ENCODE peak calls at places on chromosomes 5 and 9, in four cellular contexts. F is suprapubic skin, Z is HFF-Myc, I is upper lobe of left lung. G is an unnamed sample.
A peak's percentile ranks its signal among the peaks of the same experiment; 100 is the strongest.

GRCh38 chr9:133160742-133161541 is 2.8 kb downstream of the GBGT1 start:
- DNase-seq in F (no peak), Z (peak; percentile 89), I (peak; percentile 84), G (no peak)

GRCh38 chr9:93458702-93459101 is 5.3 kb upstream of the FAM120AOS start:
- DNase-seq in F (no peak), Z (no peak), I (no peak), G (no peak)

GRCh38 chr5:38845555-38846378 is at the start of gene OSMR:
- DNase-seq in F (peak; percentile 97), Z (peak; percentile 63), I (peak; percentile 92), G (peak; percentile 96)

GRCh38 chr9:69121155-69122085 is 52.7 kb upstream of the TJP2 start:
- DNase-seq in F (peak; percentile 82), Z (no peak), I (peak; percentile 67), G (no peak)

GRCh38 chr5:173781826-173782670 is 106.1 kb upstream of the CPEB4 start:
- DNase-seq in F (peak; percentile 84), Z (peak; percentile 77), I (peak; percentile 86), G (peak; percentile 37)

GRCh38 chr9:13088734-13089427 is 190.6 kb downstream of the MPDZ start:
- DNase-seq in F (no peak), Z (peak; percentile 48), I (no peak), G (peak; percentile 42)

GRCh38 chr9:136584401-136585328 is 38.8 kb upstream of the NOTCH1 start:
- DNase-seq in F (no peak), Z (no peak), I (no peak), G (no peak)

GRCh38 chr5:119362714-119363113 is 6.9 kb downstream of the TNFAIP8 start:
- DNase-seq in F (no peak), Z (no peak), I (no peak), G (no peak)

GRCh38 chr9:504921-505821 is 290.5 kb downstream of the DOCK8 start:
- DNase-seq in F (no peak), Z (no peak), I (no peak), G (no peak)

GRCh38 chr5:50697739-50698138 is 31.3 kb downstream of the PARP8 start:
- DNase-seq in F (no peak), Z (no peak), I (no peak), G (no peak)

GRCh38 chr5:177370488-177371119 is 12.9 kb downstream of the RGS14 start:
- DNase-seq in F (peak; percentile 88), Z (peak; percentile 50), I (peak; percentile 89), G (peak; percentile 55)

GRCh38 chr5:112203229-112203628 is 215.8 kb downstream of the EPB41L4A start:
- DNase-seq in F (no peak), Z (no peak), I (no peak), G (no peak)

GRCh38 chr9:127762111-127762676 is 16.3 kb downstream of the SH2D3C start:
- DNase-seq in F (no peak), Z (no peak), I (peak; percentile 69), G (no peak)

GRCh38 chr9:77810047-77810446 is 161.9 kb upstream of the GNA14 start:
- DNase-seq in F (no peak), Z (no peak), I (no peak), G (no peak)

GRCh38 chr5:150574818-150575537 is 65.5 kb upstream of the SYNPO start:
- DNase-seq in F (no peak), Z (peak; percentile 16), I (no peak), G (no peak)

GRCh38 chr5:15914603-15915002 is 265.0 kb downstream of the MARCHF11 start:
- DNase-seq in F (no peak), Z (no peak), I (no peak), G (no peak)

GRCh38 chr5:110361501-110361900 is 365.0 kb downstream of the TMEM232 start:
- DNase-seq in F (no peak), Z (no peak), I (no peak), G (peak; percentile 83)

GRCh38 chr5:111556504-111556903 is 44.2 kb upstream of the STARD4 start:
- DNase-seq in F (no peak), Z (no peak), I (no peak), G (no peak)

GRCh38 chr5:140630296-140630695 is 2.7 kb downstream of the CD14 start:
- DNase-seq in F (no peak), Z (no peak), I (no peak), G (no peak)

GRCh38 chr5:14144586-14145355 is 1.6 kb downstream of the TRIO start:
- DNase-seq in F (no peak), Z (no peak), I (peak; percentile 74), G (no peak)

GRCh38 chr5:143309661-143310431 is 93.6 kb downstream of the NR3C1 start:
- DNase-seq in F (no peak), Z (no peak), I (no peak), G (no peak)

GRCh38 chr5:110702300-110702699 is 24.2 kb downstream of the TMEM232 start:
- DNase-seq in F (no peak), Z (no peak), I (no peak), G (no peak)

GRCh38 chr5:159912033-159912800 is 4.1 kb upstream of the ADRA1B start:
- DNase-seq in F (no peak), Z (no peak), I (no peak), G (no peak)

GRCh38 chr5:72569423-72569939 is 62.3 kb upstream of the ZNF366 start:
- DNase-seq in F (no peak), Z (no peak), I (no peak), G (no peak)

GRCh38 chr5:81241961-81242648 is 9.0 kb downstream of the CKMT2 start:
- DNase-seq in F (no peak), Z (no peak), I (no peak), G (no peak)

GRCh38 chr5:96870094-96871021 is 5.9 kb upstream of the ERAP2 start:
- DNase-seq in F (no peak), Z (no peak), I (no peak), G (peak; percentile 5)

GRCh38 chr5:150044712-150045111 is 41.6 kb downstream of the CSF1R start:
- DNase-seq in F (no peak), Z (no peak), I (no peak), G (no peak)

GRCh38 chr5:69468631-69469030 is 24.0 kb upstream of the OCLN start:
- DNase-seq in F (no peak), Z (no peak), I (no peak), G (no peak)

GRCh38 chr5:80711216-80711615 is 56.4 kb upstream of the DHFR start:
- DNase-seq in F (no peak), Z (no peak), I (no peak), G (no peak)

GRCh38 chr5:172904643-172905345 is 54.4 kb upstream of the RPL26L1 start:
- DNase-seq in F (peak; percentile 85), Z (no peak), I (peak; percentile 89), G (peak; percentile 63)

GRCh38 chr5:120367896-120368634 is 96.0 kb upstream of the PRR16 start:
- DNase-seq in F (no peak), Z (no peak), I (no peak), G (no peak)

GRCh38 chr9:130128251-130128650 is 44.0 kb upstream of the NCS1 start:
- DNase-seq in F (no peak), Z (no peak), I (peak; percentile 45), G (no peak)

GRCh38 chr9:120475341-120475740 is 104.6 kb downstream of the CDK5RAP2 start:
- DNase-seq in F (no peak), Z (no peak), I (no peak), G (peak; percentile 29)

GRCh38 chr5:38896760-38897159 is 50.9 kb downstream of the OSMR start:
- DNase-seq in F (no peak), Z (no peak), I (no peak), G (no peak)

GRCh38 chr5:28451478-28451877 is 1413.1 kb upstream of the CDH9 start:
- DNase-seq in F (no peak), Z (no peak), I (no peak), G (no peak)

DNA sequence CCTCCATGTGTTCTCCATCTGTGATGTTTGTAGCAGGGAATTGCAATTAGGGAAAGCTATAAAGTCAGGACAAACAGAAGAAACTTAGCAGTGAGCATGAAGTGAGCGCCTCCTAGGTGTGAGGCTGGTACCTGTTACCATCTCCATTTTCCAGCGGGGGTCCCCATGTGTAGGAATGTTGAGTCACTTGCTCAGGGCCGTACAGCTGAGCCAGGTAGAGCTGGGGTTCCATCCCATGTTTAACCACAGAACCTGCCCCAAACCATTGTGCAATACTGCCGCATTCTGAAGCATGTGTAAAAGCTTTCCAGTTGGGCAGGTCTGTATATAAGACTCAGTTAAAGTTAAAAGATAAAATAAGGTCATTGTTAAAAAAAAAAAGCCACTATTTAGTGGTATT is 62.7 kb downstream of the NDFIP1 start:
- DNase-seq in F (no peak), Z (no peak), I (no peak), G (no peak)
- TF ChIP-seq CTCF in F (no peak), Z (peak; percentile 23), I (no peak), G (peak; percentile 5)

GRCh38 chr5:1525624-1525985 is 1.8 kb upstream of the LPCAT1 start:
- DNase-seq in F (peak; percentile 54), Z (no peak), I (peak; percentile 19), G (no peak)
- H3K4me3 ChIP-seq in F (no peak overlapping the region), Z (no peak overlapping the region), I (no peak overlapping the region), G (no peak overlapping the region)

DNA sequence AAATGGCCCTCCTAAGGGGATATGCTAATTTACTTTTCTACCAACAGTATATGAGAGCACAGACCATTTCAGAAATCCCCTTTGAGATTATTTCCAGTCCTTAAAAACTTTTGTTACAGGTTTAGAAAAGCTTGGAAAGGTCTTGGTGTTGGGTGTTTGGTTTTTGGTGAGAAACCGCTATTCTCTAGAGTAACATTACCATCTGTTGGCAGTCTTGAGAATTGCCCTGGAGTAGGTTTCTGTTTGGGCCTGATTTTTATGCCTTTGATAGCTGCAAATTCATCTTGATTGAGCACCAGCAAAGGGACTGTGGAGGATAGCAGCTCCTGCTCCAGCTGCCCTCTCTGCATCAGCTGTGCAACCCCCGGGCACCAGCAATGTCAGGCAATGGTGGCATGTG is 8.0 kb downstream of the NUDT2 start:
- DNase-seq in F (no peak), Z (no peak), I (no peak), G (no peak)
- TF ChIP-seq CTCF in F (no peak), Z (no peak), I (no peak), G (peak; percentile 46)

GRCh38 chr9:91817493-91818225 is 132.4 kb downstream of the ROR2 start:
- DNase-seq in F (no peak), Z (peak; percentile 50), I (no peak), G (peak; percentile 69)
- H3K4me3 ChIP-seq in F (peak overlapping the region; percentile 10), Z (peak overlapping the region; percentile 27), I (no peak overlapping the region), G (peak overlapping the region; percentile 15)

DNA sequence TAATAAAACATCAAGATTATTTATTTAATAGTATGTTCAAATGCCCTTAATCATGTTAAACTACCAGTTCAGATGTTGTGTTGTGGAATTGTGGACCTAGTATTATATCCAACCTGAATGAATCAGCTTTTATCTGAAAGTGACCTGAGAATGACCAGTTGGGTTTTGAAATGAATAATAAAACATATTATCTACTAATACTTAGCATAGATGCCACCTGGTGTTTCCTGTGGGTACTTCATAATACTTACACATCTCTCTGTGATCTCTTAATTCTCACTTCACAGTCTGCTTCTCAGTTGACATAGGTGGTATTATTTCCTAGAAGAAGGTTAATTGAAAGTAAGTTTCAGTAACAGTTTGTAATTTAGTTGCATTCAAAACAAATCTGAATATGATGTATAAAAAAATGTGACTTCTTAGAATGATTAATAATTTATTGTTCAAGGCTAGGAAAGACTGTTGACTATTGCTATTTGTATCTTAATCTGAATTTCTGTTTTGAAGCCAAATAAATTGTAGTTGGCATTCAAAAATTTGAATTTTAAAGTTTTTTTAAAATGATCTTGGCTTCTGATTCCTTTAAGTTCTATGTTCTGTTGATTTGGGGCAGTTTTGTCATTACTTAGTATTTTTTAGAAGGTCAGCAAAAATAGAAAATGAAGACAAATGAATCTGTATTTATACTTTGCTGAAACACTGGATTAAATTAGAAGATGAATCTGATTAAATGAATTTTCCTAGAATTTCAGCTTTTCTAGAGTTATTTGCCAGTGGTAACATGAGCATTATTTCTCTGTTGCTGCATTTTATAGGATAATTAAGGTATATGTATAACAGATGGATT is 48.2 kb downstream of the KIF2A start:
- DNase-seq in F (no peak), Z (peak; percentile 31), I (no peak), G (peak; percentile 53)
- TF ChIP-seq CTCF in F (peak; percentile 49), Z (peak; percentile 34), I (peak; percentile 55), G (peak; percentile 37)

G was measured in astrocyte of the cerebellum.